ENCODE peak calls at places on chromosomes 16 and 17, in ten cellular contexts. One of them, this sample, is unnamed.

GRCh38 chr17:700504-701094 is 14.0 kb downstream of the VPS53 start:
- DNase-seq in fibroblast of lung: peak
- DNase-seq in K562: peak
- DNase-seq in MM.1S: peak
- DNase-seq in GM23248: peak
- DNase-seq in NT2/D1: no peak
- DNase-seq in endothelial cell of umbilical vein: peak
- DNase-seq in HCT116: peak
- DNase-seq in H1: no peak
- DNase-seq in neural progenitor cell: peak
- DNase-seq in this sample: no peak

GRCh38 chr17:21039839-21040575 is 2.8 kb downstream of the USP22 start:
- DNase-seq in GM23248: peak
- DNase-seq in K562: peak
- DNase-seq in endothelial cell of umbilical vein: peak
- DNase-seq in HCT116: peak
- DNase-seq in fibroblast of lung: peak
- DNase-seq in neural progenitor cell: peak
- DNase-seq in H1: no peak
- DNase-seq in MM.1S: peak
- DNase-seq in NT2/D1: no peak
- DNase-seq in this sample: no peak

GRCh38 chr17:14359251-14359939 is 58.5 kb downstream of the HS3ST3B1 start:
- DNase-seq in neural progenitor cell: no peak
- DNase-seq in GM23248: peak
- DNase-seq in K562: no peak
- DNase-seq in MM.1S: no peak
- DNase-seq in HCT116: no peak
- DNase-seq in endothelial cell of umbilical vein: no peak
- DNase-seq in NT2/D1: no peak
- DNase-seq in fibroblast of lung: no peak
- DNase-seq in H1: no peak
- DNase-seq in this sample: no peak

GRCh38 chr17:29847527-29847931 is 82.5 kb downstream of the SSH2 start:
- DNase-seq in K562: peak
- DNase-seq in endothelial cell of umbilical vein: no peak
- DNase-seq in neural progenitor cell: no peak
- DNase-seq in fibroblast of lung: no peak
- DNase-seq in H1: no peak
- DNase-seq in HCT116: no peak
- DNase-seq in MM.1S: no peak
- DNase-seq in NT2/D1: no peak
- DNase-seq in GM23248: peak
- DNase-seq in this sample: no peak

GRCh38 chr17:61127960-61128359 is 271.7 kb upstream of the TBX2 start:
- DNase-seq in H1: no peak
- DNase-seq in neural progenitor cell: no peak
- DNase-seq in K562: no peak
- DNase-seq in GM23248: peak
- DNase-seq in MM.1S: no peak
- DNase-seq in NT2/D1: no peak
- DNase-seq in endothelial cell of umbilical vein: no peak
- DNase-seq in fibroblast of lung: peak
- DNase-seq in HCT116: no peak
- DNase-seq in this sample: no peak

GRCh38 chr16:88642881-88643545 is 4.6 kb downstream of the IL17C start:
- DNase-seq in GM23248: no peak
- DNase-seq in neural progenitor cell: no peak
- DNase-seq in endothelial cell of umbilical vein: no peak
- DNase-seq in HCT116: no peak
- DNase-seq in fibroblast of lung: no peak
- DNase-seq in MM.1S: no peak
- DNase-seq in H1: no peak
- DNase-seq in K562: no peak
- DNase-seq in NT2/D1: no peak
- DNase-seq in this sample: no peak

GRCh38 chr16:8626946-8627345 is 5.4 kb downstream of the METTL22 start:
- DNase-seq in neural progenitor cell: no peak
- DNase-seq in NT2/D1: no peak
- DNase-seq in fibroblast of lung: no peak
- DNase-seq in MM.1S: no peak
- DNase-seq in GM23248: no peak
- DNase-seq in H1: no peak
- DNase-seq in HCT116: no peak
- DNase-seq in K562: no peak
- DNase-seq in endothelial cell of umbilical vein: no peak
- DNase-seq in this sample: no peak

GRCh38 chr16:67528222-67528869 is at the start of gene RIPOR1:
- DNase-seq in fibroblast of lung: no peak
- DNase-seq in H1: no peak
- DNase-seq in K562: peak
- DNase-seq in HCT116: no peak
- DNase-seq in NT2/D1: no peak
- DNase-seq in GM23248: peak
- DNase-seq in endothelial cell of umbilical vein: peak
- DNase-seq in MM.1S: peak
- DNase-seq in neural progenitor cell: peak
- DNase-seq in this sample: peak

GRCh38 chr17:74635418-74635817 is 11.9 kb upstream of the CD300E start:
- DNase-seq in H1: no peak
- DNase-seq in GM23248: no peak
- DNase-seq in NT2/D1: no peak
- DNase-seq in HCT116: no peak
- DNase-seq in neural progenitor cell: peak
- DNase-seq in MM.1S: no peak
- DNase-seq in endothelial cell of umbilical vein: no peak
- DNase-seq in K562: no peak
- DNase-seq in fibroblast of lung: no peak
- DNase-seq in this sample: no peak

GRCh38 chr17:71987634-71988033 is 133.2 kb upstream of the SOX9 start:
- DNase-seq in fibroblast of lung: peak
- DNase-seq in K562: no peak
- DNase-seq in HCT116: no peak
- DNase-seq in endothelial cell of umbilical vein: no peak
- DNase-seq in H1: no peak
- DNase-seq in neural progenitor cell: no peak
- DNase-seq in GM23248: peak
- DNase-seq in MM.1S: peak
- DNase-seq in NT2/D1: no peak
- DNase-seq in this sample: no peak

GRCh38 chr17:8125196-8125946 is 1.5 kb upstream of the HES7 start:
- DNase-seq in MM.1S: peak
- DNase-seq in fibroblast of lung: peak
- DNase-seq in HCT116: peak
- DNase-seq in neural progenitor cell: peak
- DNase-seq in GM23248: peak
- DNase-seq in H1: no peak
- DNase-seq in NT2/D1: no peak
- DNase-seq in endothelial cell of umbilical vein: peak
- DNase-seq in K562: peak
- DNase-seq in this sample: peak

GRCh38 chr17:47649972-47650524 is 329 bp downstream of the KPNB1 start:
- DNase-seq in NT2/D1: no peak
- DNase-seq in endothelial cell of umbilical vein: no peak
- DNase-seq in H1: no peak
- DNase-seq in MM.1S: peak
- DNase-seq in HCT116: no peak
- DNase-seq in fibroblast of lung: no peak
- DNase-seq in GM23248: no peak
- DNase-seq in neural progenitor cell: peak
- DNase-seq in K562: no peak
- DNase-seq in this sample: peak

DNA sequence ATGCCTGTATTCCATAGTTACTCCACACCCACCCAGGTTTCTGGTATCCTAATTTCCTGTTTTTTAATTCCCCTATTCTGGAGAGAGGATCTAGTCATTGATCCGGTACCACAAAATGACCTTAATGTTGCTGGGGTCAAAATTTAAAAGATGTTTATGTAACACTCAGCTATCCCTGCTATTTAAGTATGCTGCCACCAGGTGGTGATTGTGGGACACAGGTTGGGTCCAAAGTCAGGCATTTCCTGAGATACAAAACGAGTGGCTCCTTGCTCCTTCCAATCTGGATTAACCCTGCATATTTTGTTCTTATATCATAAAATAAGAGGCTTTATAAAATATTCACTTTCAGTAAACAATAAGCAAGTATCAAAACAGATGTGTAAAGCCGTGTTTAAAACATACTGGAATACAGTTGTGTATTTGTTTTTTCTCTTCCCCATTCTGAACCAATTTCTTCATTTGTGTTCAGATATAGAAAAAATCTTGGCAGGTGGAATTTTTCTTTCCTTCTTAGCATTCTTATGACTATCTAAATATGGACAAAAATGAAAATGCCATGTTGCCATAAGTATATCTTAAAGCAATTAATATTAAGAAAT is 16.3 kb downstream of the HS3ST4 start:
- DNase-seq in fibroblast of lung: no peak
- DNase-seq in H1: no peak
- DNase-seq in HCT116: peak
- DNase-seq in GM23248: peak
- DNase-seq in NT2/D1: no peak
- DNase-seq in neural progenitor cell: peak
- DNase-seq in endothelial cell of umbilical vein: no peak
- DNase-seq in K562: peak
- DNase-seq in MM.1S: peak
- DNase-seq in this sample: no peak
- H3K9ac ChIP-seq in fibroblast of lung: no peak
- H3K9ac ChIP-seq in H1: no peak
- H3K9ac ChIP-seq in HCT116: no peak
- H3K9ac ChIP-seq in GM23248: no peak
- H3K9ac ChIP-seq in NT2/D1: no peak
- H3K9ac ChIP-seq in neural progenitor cell: no peak
- H3K9ac ChIP-seq in endothelial cell of umbilical vein: no peak
- H3K9ac ChIP-seq in K562: no peak
- H3K9ac ChIP-seq in MM.1S: no peak
- H3K9ac ChIP-seq in this sample: no peak

GRCh38 chr17:50534979-50535326 is 2.4 kb downstream of the EPN3 start:
- DNase-seq in HCT116: no peak
- DNase-seq in H1: no peak
- DNase-seq in fibroblast of lung: no peak
- DNase-seq in MM.1S: no peak
- DNase-seq in neural progenitor cell: no peak
- DNase-seq in NT2/D1: no peak
- DNase-seq in GM23248: no peak
- DNase-seq in endothelial cell of umbilical vein: no peak
- DNase-seq in K562: no peak
- DNase-seq in this sample: no peak

GRCh38 chr17:50533720-50534148 is 1.2 kb downstream of the EPN3 start:
- DNase-seq in K562: no peak
- DNase-seq in endothelial cell of umbilical vein: peak
- DNase-seq in MM.1S: no peak
- DNase-seq in GM23248: peak
- DNase-seq in NT2/D1: no peak
- DNase-seq in H1: no peak
- DNase-seq in neural progenitor cell: no peak
- DNase-seq in HCT116: no peak
- DNase-seq in fibroblast of lung: peak
- DNase-seq in this sample: peak

GRCh38 chr17:50533185-50533584 is 650 bp downstream of the EPN3 start:
- DNase-seq in GM23248: no peak
- DNase-seq in neural progenitor cell: no peak
- DNase-seq in NT2/D1: no peak
- DNase-seq in endothelial cell of umbilical vein: no peak
- DNase-seq in H1: no peak
- DNase-seq in K562: no peak
- DNase-seq in fibroblast of lung: no peak
- DNase-seq in HCT116: no peak
- DNase-seq in MM.1S: no peak
- DNase-seq in this sample: no peak

GRCh38 chr17:50535407-50535806 is 2.9 kb downstream of the EPN3 start:
- DNase-seq in HCT116: no peak
- DNase-seq in MM.1S: no peak
- DNase-seq in H1: no peak
- DNase-seq in GM23248: no peak
- DNase-seq in K562: no peak
- DNase-seq in fibroblast of lung: no peak
- DNase-seq in neural progenitor cell: no peak
- DNase-seq in NT2/D1: no peak
- DNase-seq in endothelial cell of umbilical vein: no peak
- DNase-seq in this sample: no peak

GRCh38 chr17:50534222-50534978 is 1.9 kb downstream of the EPN3 start:
- DNase-seq in K562: peak
- DNase-seq in NT2/D1: no peak
- DNase-seq in neural progenitor cell: peak
- DNase-seq in H1: no peak
- DNase-seq in fibroblast of lung: no peak
- DNase-seq in GM23248: peak
- DNase-seq in endothelial cell of umbilical vein: no peak
- DNase-seq in HCT116: peak
- DNase-seq in MM.1S: no peak
- DNase-seq in this sample: peak
- H3K4me3 ChIP-seq in K562: no peak
- H3K4me3 ChIP-seq in NT2/D1: no peak
- H3K4me3 ChIP-seq in neural progenitor cell: peak
- H3K4me3 ChIP-seq in H1: peak
- H3K4me3 ChIP-seq in fibroblast of lung: no peak
- H3K4me3 ChIP-seq in GM23248: peak
- H3K4me3 ChIP-seq in endothelial cell of umbilical vein: no peak
- H3K4me3 ChIP-seq in HCT116: peak
- H3K4me3 ChIP-seq in MM.1S: no peak
- H3K4me3 ChIP-seq in this sample: peak

GRCh38 chr17:16285646-16286008 is 67.6 kb downstream of the CENPV start:
- DNase-seq in MM.1S: no peak
- DNase-seq in endothelial cell of umbilical vein: no peak
- DNase-seq in GM23248: no peak
- DNase-seq in HCT116: no peak
- DNase-seq in H1: no peak
- DNase-seq in K562: no peak
- DNase-seq in neural progenitor cell: no peak
- DNase-seq in fibroblast of lung: no peak
- DNase-seq in NT2/D1: no peak
- DNase-seq in this sample: no peak
- H3K9ac ChIP-seq in MM.1S: no peak
- H3K9ac ChIP-seq in endothelial cell of umbilical vein: peak
- H3K9ac ChIP-seq in GM23248: peak
- H3K9ac ChIP-seq in HCT116: peak
- H3K9ac ChIP-seq in H1: no peak
- H3K9ac ChIP-seq in K562: peak
- H3K9ac ChIP-seq in neural progenitor cell: no peak
- H3K9ac ChIP-seq in fibroblast of lung: no peak
- H3K9ac ChIP-seq in NT2/D1: peak
- H3K9ac ChIP-seq in this sample: peak

DNA sequence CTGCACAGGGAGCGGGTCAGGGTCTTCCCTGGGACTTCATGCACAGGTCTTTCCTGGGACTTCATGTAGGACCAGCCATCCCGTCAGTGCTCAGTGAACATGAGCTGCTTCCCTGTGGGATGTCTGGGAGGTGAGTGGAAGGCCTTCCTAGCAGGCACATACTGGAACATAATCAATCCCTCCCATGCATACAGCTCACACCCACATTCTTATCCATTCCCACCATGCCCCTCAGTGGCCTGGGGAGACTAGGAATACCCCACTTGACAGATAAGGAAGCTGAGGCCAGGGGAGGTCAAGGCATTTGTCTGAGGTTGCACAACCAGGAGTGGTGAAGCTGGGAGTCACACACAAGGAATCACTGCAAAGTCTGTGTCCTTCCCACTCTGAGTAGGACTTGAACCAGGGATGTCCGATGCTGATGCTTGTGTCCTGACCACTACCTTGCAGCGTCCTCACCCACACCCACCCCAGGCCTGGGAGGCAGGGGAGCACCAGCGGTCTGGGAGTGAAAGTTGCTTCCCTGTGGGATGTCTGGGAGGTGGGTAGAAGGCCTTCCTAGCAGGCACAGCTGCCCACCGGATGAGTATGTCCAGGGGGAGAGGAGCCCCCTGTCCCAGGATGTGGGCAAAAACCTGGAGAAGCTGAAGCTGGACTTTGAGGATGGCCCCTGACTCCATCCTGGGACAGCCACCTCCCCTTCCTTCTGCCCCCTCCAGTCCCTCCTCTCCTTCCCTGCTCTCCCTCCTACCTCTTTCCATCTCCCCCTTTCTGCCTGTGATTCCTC is 1.0 kb upstream of the NLRC5 start:
- DNase-seq in H1: no peak
- DNase-seq in MM.1S: no peak
- DNase-seq in GM23248: peak
- DNase-seq in K562: no peak
- DNase-seq in endothelial cell of umbilical vein: no peak
- DNase-seq in fibroblast of lung: no peak
- DNase-seq in HCT116: no peak
- DNase-seq in neural progenitor cell: no peak
- DNase-seq in NT2/D1: no peak
- DNase-seq in this sample: no peak
- H3K4me3 ChIP-seq in H1: peak
- H3K4me3 ChIP-seq in MM.1S: no peak
- H3K4me3 ChIP-seq in GM23248: peak
- H3K4me3 ChIP-seq in K562: no peak
- H3K4me3 ChIP-seq in endothelial cell of umbilical vein: no peak
- H3K4me3 ChIP-seq in fibroblast of lung: peak
- H3K4me3 ChIP-seq in HCT116: peak
- H3K4me3 ChIP-seq in neural progenitor cell: peak
- H3K4me3 ChIP-seq in NT2/D1: no peak
- H3K4me3 ChIP-seq in this sample: peak

This sample was measured in kidney.